ENCODE peak calls at places on chromosomes 5 and 9, in eight cellular contexts. T is GM12878, I is HCT116, E is H1, K is HepG2, Z is SK-N-SH, J is K562, D is endothelial cell of umbilical vein. S is an unnamed sample.

GRCh38 chr5:142621227-142621626 is 64.7 kb downstream of the FGF1 start:
- DNase-seq in J (no peak), Z (no peak), I (no peak), D (no peak), T (no peak), E (no peak), K (no peak), S (no peak)

GRCh38 chr5:51500-51823 is 40.5 kb upstream of the PLEKHG4B start:
- DNase-seq in K (no peak), Z (no peak), T (no peak), E (no peak), J (no peak), I (no peak), D (no peak), S (no peak)

GRCh38 chr9:105484226-105484625 is 36.4 kb downstream of the FSD1L start:
- DNase-seq in J (no peak), Z (no peak), I (no peak), E (no peak), T (no peak), K (peak), D (no peak), S (no peak)

GRCh38 chr9:35656841-35657326 is 935 bp downstream of the RMRP start:
- DNase-seq in I (no peak), E (no peak), Z (no peak), D (no peak), K (no peak), J (no peak), T (no peak), S (no peak)

GRCh38 chr5:134006119-134006514 is 1.3 kb upstream of the VDAC1 start:
- DNase-seq in Z (no peak), K (no peak), D (no peak), T (no peak), J (no peak), E (no peak), I (no peak), S (no peak)

GRCh38 chr9:4883326-4883873 is 90.7 kb downstream of the RCL1 start:
- DNase-seq in K (no peak), J (no peak), T (no peak), D (no peak), E (no peak), Z (no peak), I (no peak), S (no peak)

GRCh38 chr5:178231736-178232123 is 872 bp downstream of the PHYKPL start:
- DNase-seq in Z (no peak), D (no peak), E (no peak), J (no peak), I (no peak), T (no peak), K (no peak), S (no peak)

GRCh38 chr9:123718188-123718587 is 211.7 kb downstream of the DENND1A start:
- DNase-seq in K (no peak), Z (no peak), I (no peak), J (no peak), E (no peak), T (no peak), D (no peak), S (no peak)

GRCh38 chr5:83440826-83441225 is 30.7 kb upstream of the VCAN start:
- DNase-seq in K (no peak), Z (no peak), J (no peak), E (no peak), D (no peak), T (no peak), I (no peak), S (no peak)

GRCh38 chr5:18113724-18114123 is 479.5 kb downstream of the TAF11L14 start:
- DNase-seq in D (no peak), J (no peak), K (no peak), T (no peak), I (no peak), E (no peak), Z (no peak), S (peak)

GRCh38 chr9:87469833-87470465 is 27.7 kb upstream of the DAPK1 start:
- DNase-seq in K (no peak), I (no peak), E (no peak), J (peak), T (no peak), Z (no peak), D (no peak), S (no peak)

GRCh38 chr9:93635186-93636107 is 59.1 kb downstream of the PHF2 start:
- DNase-seq in E (no peak), T (no peak), K (no peak), J (no peak), Z (no peak), I (no peak), D (no peak), S (no peak)

GRCh38 chr5:88702328-88702727 is 180.7 kb downstream of the MEF2C start:
- DNase-seq in K (no peak), I (no peak), Z (no peak), J (no peak), E (no peak), T (no peak), D (no peak), S (no peak)

GRCh38 chr9:109880276-109881169 is 100.5 kb downstream of the PALM2AKAP2 start:
- DNase-seq in E (peak), T (no peak), J (peak), D (peak), K (peak), Z (peak), I (peak), S (no peak)

GRCh38 chr5:35926389-35927051 is 11.9 kb downstream of the CAPSL start:
- DNase-seq in T (no peak), E (no peak), D (peak), J (peak), I (peak), K (peak), Z (peak), S (peak)

GRCh38 chr9:108351571-108351970 is 504.2 kb downstream of the ACTL7B start:
- DNase-seq in D (no peak), E (no peak), Z (no peak), K (no peak), T (no peak), J (no peak), I (no peak), S (no peak)

GRCh38 chr9:115106001-115106400 is 12.0 kb downstream of the TNC start:
- DNase-seq in I (no peak), T (no peak), D (no peak), E (no peak), K (peak), Z (no peak), J (no peak), S (no peak)

GRCh38 chr5:178421699-178422399 is 168.3 kb downstream of the COL23A1 start:
- DNase-seq in E (no peak), J (no peak), I (no peak), K (no peak), T (no peak), Z (peak), D (no peak), S (no peak)

GRCh38 chr9:5499889-5500398 is 10.4 kb upstream of the PDCD1LG2 start:
- DNase-seq in J (peak), Z (peak), E (no peak), K (no peak), T (no peak), I (no peak), D (peak), S (no peak)

GRCh38 chr9:96611302-96611701 is 8.3 kb downstream of the CDC14B start:
- DNase-seq in D (no peak), I (no peak), K (no peak), E (no peak), T (no peak), J (no peak), Z (no peak), S (no peak)

GRCh38 chr9:99150456-99151171 is 45.7 kb downstream of the TGFBR1 start:
- DNase-seq in J (no peak), D (no peak), I (no peak), T (no peak), K (no peak), Z (no peak), E (no peak), S (no peak)

GRCh38 chr9:33143241-33143642 is 23.9 kb downstream of the B4GALT1 start:
- DNase-seq in I (no peak), T (no peak), K (peak), J (no peak), D (no peak), E (no peak), Z (no peak), S (no peak)

GRCh38 chr5:115979628-115980041 is 17.4 kb downstream of the LVRN start:
- DNase-seq in K (no peak), D (no peak), T (no peak), E (no peak), I (no peak), Z (no peak), J (no peak), S (no peak)

GRCh38 chr5:116358911-116359418 is 215.7 kb downstream of the SEMA6A start:
- DNase-seq in J (no peak), E (no peak), Z (no peak), K (no peak), T (peak), I (no peak), D (no peak), S (no peak)

GRCh38 chr9:27457445-27457844 is 66.6 kb upstream of the IFNK start:
- DNase-seq in D (no peak), Z (no peak), J (peak), T (no peak), I (no peak), E (no peak), K (no peak), S (no peak)

GRCh38 chr5:83927140-83927733 is 206.6 kb upstream of the HAPLN1 start:
- DNase-seq in E (peak), K (peak), D (peak), T (no peak), I (peak), Z (peak), J (peak), S (peak)

GRCh38 chr5:122170630-122171029 is 41.3 kb downstream of the ZNF474 start:
- DNase-seq in E (no peak), J (peak), K (no peak), D (peak), T (no peak), Z (no peak), I (no peak), S (no peak)

GRCh38 chr9:17810728-17811634 is 232.1 kb downstream of the SH3GL2 start:
- DNase-seq in K (peak), D (peak), T (no peak), J (peak), E (no peak), I (peak), Z (peak), S (peak)

GRCh38 chr9:138075961-138076649 is 198.5 kb downstream of the CACNA1B start:
- DNase-seq in Z (peak), I (no peak), J (no peak), E (no peak), D (no peak), K (no peak), T (no peak), S (no peak)

GRCh38 chr5:14727428-14727865 is 62.9 kb downstream of the OTULIN start:
- DNase-seq in E (peak), I (peak), D (peak), J (peak), Z (peak), K (peak), T (no peak), S (peak)

GRCh38 chr9:34500623-34501267 is 22.0 kb downstream of the ENHO start:
- DNase-seq in I (peak), Z (peak), E (no peak), T (no peak), K (peak), J (peak), D (peak), S (no peak)

GRCh38 chr5:111278824-111279504 is 54.8 kb downstream of the CAMK4 start:
- DNase-seq in E (peak), I (peak), D (peak), Z (peak), T (peak), K (peak), J (peak), S (no peak)

GRCh38 chr9:89137548-89138462 is 40.8 kb downstream of the SHC3 start:
- DNase-seq in E (no peak), I (peak), Z (no peak), J (no peak), K (no peak), D (peak), T (no peak), S (no peak)

GRCh38 chr5:17229308-17229707 is 11.9 kb downstream of the BASP1 start:
- DNase-seq in T (no peak), D (peak), Z (no peak), K (no peak), I (no peak), E (no peak), J (no peak), S (no peak)

GRCh38 chr9:127931092-127931881 is 710 bp upstream of the PIP5KL1 start:
- DNase-seq in Z (peak), J (peak), I (no peak), K (peak), D (peak), E (no peak), T (no peak), S (no peak)

GRCh38 chr5:85077581-85077980 is 692.9 kb upstream of the EDIL3 start:
- DNase-seq in I (no peak), K (no peak), J (no peak), T (no peak), D (no peak), E (no peak), Z (no peak), S (no peak)

GRCh38 chr5:111310713-111311620 is 86.8 kb downstream of the CAMK4 start:
- DNase-seq in K (no peak), I (no peak), D (no peak), E (no peak), J (no peak), T (no peak), Z (no peak), S (no peak)

GRCh38 chr9:94656190-94656589 is 16.9 kb upstream of the FBP1 start:
- DNase-seq in Z (no peak), T (peak), K (no peak), E (no peak), I (no peak), D (no peak), J (peak), S (no peak)

GRCh38 chr5:33936004-33936380 is 194 bp upstream of the RXFP3 start:
- DNase-seq in I (no peak), D (peak), Z (peak), E (no peak), J (peak), T (no peak), K (no peak), S (no peak)

GRCh38 chr9:134010774-134011173 is 14.5 kb upstream of the BRD3OS start:
- DNase-seq in E (no peak), Z (peak), D (peak), K (peak), I (no peak), T (no peak), J (peak), S (no peak)
- H3K9ac ChIP-seq in E (no peak), Z (no peak), D (no peak), K (no peak), I (no peak), T (no peak), J (no peak), S (no peak)

GRCh38 chr9:136486823-136487620 is 4.2 kb upstream of the SEC16A start:
- DNase-seq in Z (no peak), K (no peak), J (no peak), T (no peak), E (no peak), D (no peak), I (no peak), S (no peak)

GRCh38 chr9:136487672-136488071 is 4.8 kb upstream of the SEC16A start:
- DNase-seq in Z (no peak), K (no peak), J (no peak), E (no peak), D (no peak), I (no peak), T (no peak), S (no peak)

GRCh38 chr9:136485651-136486050 is 2.8 kb upstream of the SEC16A start:
- DNase-seq in D (no peak), E (no peak), J (no peak), K (peak), Z (no peak), T (no peak), I (no peak), S (no peak)

GRCh38 chr9:136485049-136485647 is 2.3 kb upstream of the SEC16A start:
- DNase-seq in I (no peak), D (peak), Z (peak), J (peak), T (no peak), K (peak), E (peak), S (peak)

GRCh38 chr9:136486131-136486530 is 3.3 kb upstream of the SEC16A start:
- DNase-seq in Z (no peak), K (no peak), I (no peak), D (no peak), J (no peak), E (no peak), T (no peak), S (no peak)
- H3K27ac ChIP-seq in Z (no peak), K (no peak), I (no peak), D (no peak), J (no peak), E (no peak), T (no peak), S (no peak)

GRCh38 chr9:85260288-85260687 is 481.5 kb downstream of the AGTPBP1 start:
- DNase-seq in E (no peak), J (no peak), K (no peak), Z (no peak), T (no peak), D (no peak), I (no peak), S (no peak)

GRCh38 chr9:85263288-85263687 is 478.5 kb downstream of the AGTPBP1 start:
- DNase-seq in Z (no peak), D (no peak), K (no peak), I (no peak), E (no peak), J (no peak), T (no peak), S (no peak)

GRCh38 chr9:85264695-85265094 is 477.1 kb downstream of the AGTPBP1 start:
- DNase-seq in K (no peak), I (no peak), D (no peak), J (no peak), T (no peak), E (no peak), Z (no peak), S (no peak)

GRCh38 chr9:85258823-85259370 is 482.9 kb downstream of the AGTPBP1 start:
- DNase-seq in K (peak), Z (peak), T (peak), D (peak), E (peak), I (peak), J (peak), S (peak)

DNA sequence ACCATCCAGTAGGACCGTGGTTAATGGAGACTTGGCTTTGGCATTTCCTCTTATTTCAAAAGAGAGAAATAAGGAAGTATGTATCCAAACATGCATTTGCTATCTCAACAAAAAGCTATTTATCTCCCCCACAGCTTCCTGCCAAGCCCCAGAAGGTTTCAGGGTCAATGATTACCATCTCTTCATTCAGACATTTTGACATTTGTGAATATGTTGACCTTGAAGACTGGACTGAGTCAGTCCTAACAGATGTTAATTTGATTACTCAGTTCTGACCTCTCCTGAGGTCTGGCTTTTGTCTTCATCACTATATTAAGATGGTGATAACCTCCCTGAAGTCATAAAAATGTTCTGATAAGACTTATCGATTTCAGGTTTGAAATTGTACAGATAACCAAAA is 479.4 kb downstream of the AGTPBP1 start:
- DNase-seq in E (no peak), J (no peak), I (no peak), T (no peak), Z (peak), K (no peak), D (peak), S (no peak)
- TF ChIP-seq POLR2AphosphoS5 in E (no peak), J (no peak), I (no peak), T (no peak), Z (peak), K (no peak), D (peak), S (no peak)

DNA sequence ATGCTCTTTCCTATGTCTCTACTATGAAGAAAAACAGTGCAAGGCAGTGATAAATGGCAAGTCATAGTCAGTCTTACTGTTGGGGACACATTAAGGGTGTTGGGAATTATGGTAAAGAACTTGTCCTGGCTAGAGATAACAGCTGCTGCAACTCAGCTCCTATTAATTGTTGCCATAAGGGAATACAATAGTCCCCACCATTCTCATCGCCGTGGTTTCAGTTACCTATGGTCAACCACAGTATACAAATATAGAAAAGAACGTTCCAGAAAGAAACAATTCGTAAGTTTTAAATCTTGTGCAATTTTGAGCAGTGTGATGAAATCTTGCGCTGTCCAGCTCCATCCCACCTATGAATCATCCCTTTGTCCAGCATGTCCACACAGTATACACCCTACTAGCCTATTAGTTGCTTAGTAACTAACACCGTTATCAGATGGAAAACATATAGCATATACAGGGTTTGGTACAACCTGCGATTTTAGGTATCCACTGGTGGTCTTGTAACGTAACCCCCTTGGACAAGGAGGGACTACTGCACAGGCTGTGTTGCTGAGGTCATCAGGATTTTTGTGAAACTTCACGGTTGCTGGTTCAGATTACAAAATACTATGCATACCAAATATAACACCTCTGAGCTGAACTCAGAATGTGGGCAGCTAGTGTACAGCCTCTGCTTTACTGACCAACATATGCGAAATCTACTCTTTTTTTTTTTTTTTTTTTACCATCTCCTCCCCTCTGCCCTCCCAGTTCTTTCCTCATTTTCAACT is 53.5 kb downstream of the ZFR start:
- DNase-seq in Z (no peak), K (peak), T (no peak), E (no peak), D (no peak), I (peak), J (peak), S (no peak)
- H3K9ac ChIP-seq in Z (no peak), K (peak), T (no peak), E (no peak), D (no peak), I (no peak), J (no peak), S (no peak)

GRCh38 chr5:72507360-72508238 is at the start of gene ZNF366:
- DNase-seq in I (no peak), K (no peak), T (no peak), D (peak), Z (no peak), J (no peak), E (no peak), S (no peak)
- H3K27ac ChIP-seq in I (no peak), K (no peak), T (peak), D (peak), Z (no peak), J (peak), E (no peak), S (no peak)

GRCh38 chr9:131727795-131728545 is 11.9 kb downstream of the RAPGEF1 start:
- DNase-seq in T (peak), Z (no peak), I (no peak), K (no peak), D (peak), E (no peak), J (no peak), S (no peak)

GRCh38 chr9:131728546-131728910 is 11.3 kb downstream of the RAPGEF1 start:
- DNase-seq in D (peak), K (no peak), E (no peak), I (no peak), T (no peak), J (no peak), Z (no peak), S (no peak)

GRCh38 chr9:131731237-131731995 is 8.5 kb downstream of the RAPGEF1 start:
- DNase-seq in T (no peak), D (peak), I (no peak), E (no peak), Z (no peak), K (peak), J (no peak), S (no peak)

GRCh38 chr9:131727184-131727785 is 12.6 kb downstream of the RAPGEF1 start:
- DNase-seq in K (no peak), I (no peak), J (no peak), D (peak), E (no peak), T (no peak), Z (no peak), S (no peak)

GRCh38 chr9:131728961-131729360 is 10.9 kb downstream of the RAPGEF1 start:
- DNase-seq in I (no peak), Z (peak), E (no peak), T (no peak), D (peak), J (no peak), K (no peak), S (no peak)
- TF ChIP-seq POLR2AphosphoS5 in I (no peak), Z (no peak), E (no peak), T (peak), D (no peak), J (no peak), K (no peak), S (no peak)

GRCh38 chr5:37722236-37723146 is 117.3 kb downstream of the GDNF start:
- DNase-seq in E (no peak), T (peak), I (peak), D (peak), K (peak), J (peak), Z (no peak), S (no peak)
- H3K9ac ChIP-seq in E (no peak), T (no peak), I (no peak), D (no peak), K (no peak), J (no peak), Z (peak), S (no peak)

S was measured in SK-N-MC.